ENCODE peak calls at places on chromosomes 16 and 17, in seven cellular contexts. One of them, this sample, is unnamed.

GRCh38 chr16:3793161-3793576 is 75.8 kb upstream of the TRAP1 start:
- DNase-seq in iris pigment epithelial cell: no peak
- DNase-seq in NCI-H1417: no peak
- DNase-seq in breast epithelium: no peak
- DNase-seq in KBM-7: no peak
- DNase-seq in HuH-7.5: no peak
- DNase-seq in fibroblast of the conjunctiva: no peak
- DNase-seq in this sample: no peak

GRCh38 chr17:14301279-14301760 is 439 bp downstream of the HS3ST3B1 start:
- DNase-seq in iris pigment epithelial cell: no peak
- DNase-seq in NCI-H1417: no peak
- DNase-seq in breast epithelium: no peak
- DNase-seq in KBM-7: no peak
- DNase-seq in HuH-7.5: no peak
- DNase-seq in fibroblast of the conjunctiva: no peak
- DNase-seq in this sample: peak; percentile 64

GRCh38 chr16:54447606-54448440 is 161.2 kb upstream of the IRX3 start:
- DNase-seq in iris pigment epithelial cell: peak; percentile 87
- DNase-seq in NCI-H1417: no peak
- DNase-seq in breast epithelium: no peak
- DNase-seq in KBM-7: peak; percentile 70
- DNase-seq in HuH-7.5: no peak
- DNase-seq in fibroblast of the conjunctiva: peak; percentile 58
- DNase-seq in this sample: no peak

GRCh38 chr17:7613769-7614421 is 802 bp downstream of the FXR2 start:
- DNase-seq in iris pigment epithelial cell: peak; percentile 38
- DNase-seq in NCI-H1417: peak; percentile 10
- DNase-seq in breast epithelium: no peak
- DNase-seq in KBM-7: peak; percentile 35
- DNase-seq in HuH-7.5: no peak
- DNase-seq in fibroblast of the conjunctiva: no peak
- DNase-seq in this sample: no peak

GRCh38 chr16:64180136-64180900 is 941.5 kb downstream of the CDH11 start:
- DNase-seq in iris pigment epithelial cell: no peak
- DNase-seq in NCI-H1417: no peak
- DNase-seq in breast epithelium: no peak
- DNase-seq in KBM-7: no peak
- DNase-seq in HuH-7.5: no peak
- DNase-seq in fibroblast of the conjunctiva: no peak
- DNase-seq in this sample: no peak

GRCh38 chr16:85312642-85313540 is 200.6 kb upstream of the CIBAR2 start:
- DNase-seq in iris pigment epithelial cell: peak; percentile 28
- DNase-seq in NCI-H1417: peak; percentile 41
- DNase-seq in breast epithelium: no peak
- DNase-seq in KBM-7: no peak
- DNase-seq in HuH-7.5: no peak
- DNase-seq in fibroblast of the conjunctiva: no peak
- DNase-seq in this sample: no peak

GRCh38 chr16:83060-83603 is 5.1 kb downstream of the MPG start:
- DNase-seq in iris pigment epithelial cell: no peak
- DNase-seq in NCI-H1417: no peak
- DNase-seq in breast epithelium: no peak
- DNase-seq in KBM-7: no peak
- DNase-seq in HuH-7.5: no peak
- DNase-seq in fibroblast of the conjunctiva: no peak
- DNase-seq in this sample: no peak

GRCh38 chr17:29133146-29133713 is 47.0 kb downstream of the MYO18A start:
- DNase-seq in iris pigment epithelial cell: peak; percentile 78
- DNase-seq in NCI-H1417: no peak
- DNase-seq in breast epithelium: no peak
- DNase-seq in KBM-7: no peak
- DNase-seq in HuH-7.5: no peak
- DNase-seq in fibroblast of the conjunctiva: peak; percentile 47
- DNase-seq in this sample: no peak

GRCh38 chr16:47262938-47263337 is 119.2 kb upstream of the NETO2 start:
- DNase-seq in iris pigment epithelial cell: no peak
- DNase-seq in NCI-H1417: no peak
- DNase-seq in breast epithelium: no peak
- DNase-seq in KBM-7: no peak
- DNase-seq in HuH-7.5: no peak
- DNase-seq in fibroblast of the conjunctiva: no peak
- DNase-seq in this sample: no peak

GRCh38 chr16:66373667-66374066 is 7.2 kb downstream of the CDH5 start:
- DNase-seq in iris pigment epithelial cell: no peak
- DNase-seq in NCI-H1417: no peak
- DNase-seq in breast epithelium: no peak
- DNase-seq in KBM-7: no peak
- DNase-seq in HuH-7.5: no peak
- DNase-seq in fibroblast of the conjunctiva: no peak
- DNase-seq in this sample: no peak

GRCh38 chr16:25155553-25156460 is 44.3 kb downstream of the LCMT1 start:
- DNase-seq in iris pigment epithelial cell: peak; percentile 85
- DNase-seq in NCI-H1417: no peak
- DNase-seq in breast epithelium: no peak
- DNase-seq in KBM-7: no peak
- DNase-seq in HuH-7.5: no peak
- DNase-seq in fibroblast of the conjunctiva: no peak
- DNase-seq in this sample: no peak

GRCh38 chr16:56888806-56889205 is 23.8 kb downstream of the SLC12A3 start:
- DNase-seq in iris pigment epithelial cell: no peak
- DNase-seq in NCI-H1417: no peak
- DNase-seq in breast epithelium: no peak
- DNase-seq in KBM-7: no peak
- DNase-seq in HuH-7.5: no peak
- DNase-seq in fibroblast of the conjunctiva: no peak
- DNase-seq in this sample: no peak